ENCODE peak calls at places on chromosome 22, in ten cellular contexts. T is transverse colon, J is HepG2, Q is sigmoid colon, Z is SK-N-SH, N is upper lobe of left lung, P is ovary, B is GM12878, Y is stomach, W is suprapubic skin. I is an unnamed sample.

GRCh38 chr22:43438666-43439347 is 27.0 kb downstream of the MPPED1 start:
- DNase-seq in T (no peak), J (no peak), Q (no peak), Z (no peak), N (no peak), P (no peak), B (no peak), Y (no peak), W (peak; percentile 71), I (no peak)

GRCh38 chr22:45235851-45236342 is 4.8 kb downstream of the KIAA0930 start:
- DNase-seq in T (peak; percentile 36), J (no peak), Q (no peak), Z (no peak), N (no peak), P (no peak), B (no peak), Y (no peak), W (no peak), I (no peak)

GRCh38 chr22:32644252-32645100 is 157.0 kb upstream of the TIMP3 start:
- DNase-seq in T (peak; percentile 50), J (peak; percentile 98), Q (peak; percentile 83), Z (no peak), N (no peak), P (peak; percentile 44), B (no peak), Y (peak; percentile 40), W (peak; percentile 84), I (no peak)

GRCh38 chr22:19607198-19608113 is 83.2 kb upstream of the CLDN5 start:
- DNase-seq in T (peak; percentile 25), J (no peak), Q (no peak), Z (no peak), N (peak; percentile 64), P (no peak), B (no peak), Y (peak; percentile 40), W (no peak), I (no peak)

GRCh38 chr22:43479962-43480361 is 68.1 kb downstream of the MPPED1 start:
- DNase-seq in T (no peak), J (no peak), Q (no peak), Z (no peak), N (no peak), P (no peak), B (no peak), Y (no peak), W (no peak), I (no peak)

GRCh38 chr22:42344391-42344861 is 74.0 kb upstream of the TCF20 start:
- DNase-seq in T (no peak), J (no peak), Q (peak; percentile 89), Z (no peak), N (peak; percentile 86), P (peak; percentile 39), B (no peak), Y (peak; percentile 61), W (no peak), I (no peak)

GRCh38 chr22:22228421-22228820 is 16.2 kb upstream of the VPREB1 start:
- DNase-seq in T (no peak), J (no peak), Q (no peak), Z (no peak), N (no peak), P (no peak), B (no peak), Y (no peak), W (no peak), I (no peak)

GRCh38 chr22:37983860-37984791 is at the start of gene SOX10:
- DNase-seq in T (no peak), J (no peak), Q (no peak), Z (no peak), N (no peak), P (no peak), B (no peak), Y (no peak), W (no peak), I (no peak)

GRCh38 chr22:36433318-36434231 is 45.8 kb upstream of the MYH9 start:
- DNase-seq in T (peak; percentile 70), J (peak; percentile 66), Q (no peak), Z (peak; percentile 62), N (no peak), P (no peak), B (no peak), Y (peak; percentile 88), W (no peak), I (no peak)

GRCh38 chr22:28943501-28943879 is 60.1 kb downstream of the ZNRF3 start:
- DNase-seq in T (no peak), J (no peak), Q (no peak), Z (no peak), N (no peak), P (no peak), B (no peak), Y (peak; percentile 41), W (no peak), I (peak; percentile 46)

GRCh38 chr22:44391481-44392445 is 79.0 kb upstream of the SHISAL1 start:
- DNase-seq in T (no peak), J (no peak), Q (peak; percentile 50), Z (no peak), N (peak; percentile 15), P (no peak), B (no peak), Y (no peak), W (peak; percentile 47), I (no peak)

GRCh38 chr22:44261861-44262595 is 50.7 kb downstream of the SHISAL1 start:
- DNase-seq in T (no peak), J (no peak), Q (peak; percentile 62), Z (peak; percentile 78), N (peak; percentile 25), P (peak; percentile 40), B (no peak), Y (no peak), W (peak; percentile 54), I (no peak)

GRCh38 chr22:29837780-29838598 is at the start of gene ASCC2:
- DNase-seq in T (peak; percentile 100), J (peak; percentile 96), Q (peak; percentile 99), Z (peak; percentile 98), N (peak; percentile 98), P (peak; percentile 98), B (peak; percentile 91), Y (peak; percentile 100), W (peak; percentile 100), I (peak; percentile 99)

GRCh38 chr22:47124946-47125345 is 362.5 kb downstream of the TBC1D22A start:
- DNase-seq in T (no peak), J (no peak), Q (no peak), Z (no peak), N (no peak), P (no peak), B (no peak), Y (no peak), W (no peak), I (no peak)
- H3K4me3 ChIP-seq in T (no peak overlapping the region), J (no peak overlapping the region), Q (no peak overlapping the region), Z (no peak overlapping the region), N (no peak overlapping the region), P (no peak overlapping the region), B (no peak overlapping the region), Y (no peak overlapping the region), W (no peak overlapping the region), I (no peak overlapping the region)

DNA sequence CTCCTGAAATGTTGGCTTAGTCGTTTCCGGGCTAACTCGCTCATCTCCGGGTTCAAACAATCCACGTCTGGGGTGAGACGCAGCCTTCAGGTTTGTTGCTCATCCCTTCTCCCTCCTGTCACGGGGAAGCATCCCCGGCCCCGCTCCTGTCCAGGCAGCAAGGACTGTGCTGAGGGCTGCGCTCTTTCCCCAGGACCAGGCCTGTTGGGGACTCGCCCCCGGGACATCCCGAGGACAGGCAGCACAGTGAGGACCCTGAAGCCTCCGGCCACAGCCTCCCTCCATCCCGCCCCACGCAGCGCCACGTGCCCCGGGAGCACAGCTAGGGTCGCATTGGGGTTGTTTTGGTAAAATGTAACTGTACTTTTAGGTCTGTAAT is 252.0 kb downstream of the BRD1 start:
- DNase-seq in T (no peak), J (no peak), Q (peak; percentile 49), Z (peak; percentile 14), N (peak; percentile 67), P (no peak), B (no peak), Y (peak; percentile 10), W (no peak), I (no peak)
- TF ChIP-seq EP300 in T (no peak), J (no peak), Q (no peak), Z (no peak), N (no peak), P (no peak), B (no peak), Y (no peak), W (no peak), I (no peak)

DNA sequence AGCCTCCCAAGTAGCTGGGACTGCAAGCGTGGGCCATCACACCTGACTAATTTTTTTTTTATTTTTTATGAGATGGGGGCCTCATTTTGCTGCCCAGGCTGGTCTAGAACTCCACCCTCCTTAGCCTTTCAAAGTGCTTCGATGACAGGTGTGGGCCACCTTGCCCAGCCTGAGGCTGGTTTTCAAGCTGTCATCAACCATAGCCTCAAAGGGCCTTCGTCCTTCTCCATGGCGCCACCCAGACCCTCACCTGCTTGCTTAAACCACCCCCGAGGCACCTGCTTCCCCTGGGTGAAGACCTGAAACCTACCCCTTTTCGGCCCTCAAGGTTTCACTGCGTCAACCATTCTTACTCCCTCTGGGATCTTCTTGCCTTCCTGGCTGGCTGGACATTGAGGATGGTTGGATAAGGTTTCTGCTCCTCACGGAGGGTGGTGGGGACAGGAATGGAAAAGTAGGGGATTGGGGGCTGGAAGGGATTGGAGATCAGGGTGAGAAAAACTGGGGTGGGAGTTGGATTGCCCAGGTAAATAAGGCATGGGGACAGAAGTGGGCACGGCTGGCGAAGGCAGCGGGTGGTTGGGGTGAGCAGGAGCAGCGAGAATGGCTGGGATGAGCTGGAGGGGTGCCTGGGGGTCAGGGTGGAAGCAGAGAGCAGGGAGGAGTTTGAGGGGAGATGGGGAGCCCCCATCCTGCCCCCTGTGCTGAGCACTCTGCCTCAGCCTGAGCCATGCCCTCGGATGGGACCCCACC is 2.8 kb upstream of the ACR start:
- DNase-seq in T (no peak), J (no peak), Q (peak; percentile 44), Z (no peak), N (no peak), P (peak; percentile 3), B (no peak), Y (peak; percentile 14), W (peak; percentile 56), I (no peak)
- H3K27me3 ChIP-seq in T (peaks cover 15% of the 10 kb centered on the region), J (peaks cover 6% of the 10 kb centered on the region), Q (peaks cover 25% of the 10 kb centered on the region), Z (no peaks in the 10 kb centered on the region), N (no peaks in the 10 kb centered on the region), P (no peaks in the 10 kb centered on the region), B (no peaks in the 10 kb centered on the region), Y (peaks cover 30% of the 10 kb centered on the region), W (peaks cover 15% of the 10 kb centered on the region), I (peaks cover 18% of the 10 kb centered on the region)

GRCh38 chr22:23801886-23802377 is 15.2 kb downstream of the SMARCB1 start:
- DNase-seq in T (no peak), J (no peak), Q (no peak), Z (no peak), N (no peak), P (no peak), B (no peak), Y (no peak), W (no peak), I (no peak)

GRCh38 chr22:23803001-23803819 is 16.4 kb downstream of the SMARCB1 start:
- DNase-seq in T (peak; percentile 45), J (no peak), Q (no peak), Z (no peak), N (no peak), P (no peak), B (no peak), Y (no peak), W (no peak), I (no peak)

GRCh38 chr22:23804781-23805291 is 18.1 kb downstream of the SMARCB1 start:
- DNase-seq in T (no peak), J (no peak), Q (no peak), Z (no peak), N (no peak), P (peak; percentile 35), B (no peak), Y (no peak), W (no peak), I (no peak)

GRCh38 chr22:23800297-23801237 is 13.8 kb downstream of the SMARCB1 start:
- DNase-seq in T (no peak), J (no peak), Q (no peak), Z (no peak), N (no peak), P (no peak), B (peak; percentile 87), Y (no peak), W (no peak), I (no peak)

GRCh38 chr22:23801238-23801821 is 14.6 kb downstream of the SMARCB1 start:
- DNase-seq in T (no peak), J (no peak), Q (no peak), Z (no peak), N (no peak), P (no peak), B (no peak), Y (no peak), W (no peak), I (no peak)
- H3K4me3 ChIP-seq in T (no peak overlapping the region), J (no peak overlapping the region), Q (no peak overlapping the region), Z (no peak overlapping the region), N (no peak overlapping the region), P (no peak overlapping the region), B (no peak overlapping the region), Y (no peak overlapping the region), W (no peak overlapping the region), I (no peak overlapping the region)